ENCODE peak calls at places on chromosomes 11 and 22, in six cellular contexts. Y, B, Z, P, E and A are unnamed samples.

GRCh38 chr11:67303989-67304411 is 670 bp downstream of the SSH3 start:
- DNase-seq in E (no peak), B (no peak), P (no peak), Z (peak), Y (no peak), A (peak)

GRCh38 chr22:19065929-19066328 is 56.3 kb downstream of the DGCR2 start:
- DNase-seq in E (no peak), Y (no peak), Z (no peak), B (no peak), P (no peak), A (no peak)

GRCh38 chr11:27040302-27041115 is at the start of gene BBOX1:
- DNase-seq in Z (no peak), E (peak), P (no peak), B (no peak), Y (no peak), A (peak)

GRCh38 chr11:3855808-3856491 is 486 bp downstream of the STIM1 start:
- DNase-seq in P (no peak), Z (no peak), E (no peak), Y (peak), B (no peak), A (peak)

GRCh38 chr11:120515186-120515723 is 3.7 kb downstream of the GRIK4 start:
- DNase-seq in Z (peak), E (no peak), Y (no peak), P (no peak), B (no peak), A (no peak)

GRCh38 chr22:24379536-24379935 is 47.9 kb upstream of the ADORA2A start:
- DNase-seq in E (peak), P (no peak), B (no peak), Y (no peak), Z (no peak), A (peak)

GRCh38 chr11:65435981-65436411 is 13.4 kb downstream of the NEAT1 start:
- DNase-seq in Y (no peak), P (no peak), B (no peak), Z (no peak), E (no peak), A (no peak)

GRCh38 chr11:126416542-126417090 is 61.1 kb downstream of the ST3GAL4 start:
- DNase-seq in Y (peak), E (peak), Z (peak), B (peak), P (peak), A (peak)

GRCh38 chr11:107696140-107696539 is 15.7 kb downstream of the SLN start:
- DNase-seq in P (no peak), Y (no peak), Z (no peak), E (peak), B (no peak), A (peak)

GRCh38 chr11:62539238-62539925 is 7.2 kb downstream of the AHNAK start:
- DNase-seq in E (peak), Y (peak), P (no peak), B (no peak), Z (no peak), A (peak)

GRCh38 chr11:100923555-100923954 is 206.1 kb downstream of the PGR start:
- DNase-seq in B (no peak), P (no peak), Y (no peak), E (no peak), Z (no peak), A (peak)

GRCh38 chr22:39570665-39571064 is at the start of gene CACNA1I:
- DNase-seq in B (no peak), E (no peak), P (no peak), Z (no peak), Y (no peak), A (no peak)

GRCh38 chr11:10450451-10451398 is 4.3 kb upstream of the AMPD3 start:
- DNase-seq in Z (peak), E (peak), P (no peak), Y (peak), B (no peak), A (peak)

GRCh38 chr11:1218788-1219445 is 3.9 kb upstream of the MUC5B start:
- DNase-seq in E (no peak), B (no peak), Z (no peak), Y (no peak), P (no peak), A (no peak)

GRCh38 chr11:15208570-15209222 is 94.0 kb downstream of the INSC start:
- DNase-seq in Y (peak), B (peak), E (peak), Z (peak), P (no peak), A (peak)

GRCh38 chr11:61784506-61784805 is 7.9 kb downstream of the TMEM258 start:
- DNase-seq in P (no peak), Z (no peak), B (no peak), E (no peak), Y (no peak), A (no peak)

GRCh38 chr22:49710746-49711145 is 116.9 kb downstream of the BRD1 start:
- DNase-seq in B (no peak), E (no peak), Z (no peak), P (no peak), Y (no peak), A (no peak)

GRCh38 chr11:112163875-112164521 is at the start of gene IL18:
- DNase-seq in Z (no peak), Y (peak), E (peak), P (no peak), B (no peak), A (no peak)

GRCh38 chr11:32385998-32386397 is 49.3 kb downstream of the WT1 start:
- DNase-seq in Z (no peak), B (no peak), P (no peak), Y (no peak), E (peak), A (peak)

GRCh38 chr22:30926706-30927105 is 41.9 kb downstream of the MORC2 start:
- DNase-seq in Y (no peak), Z (no peak), E (no peak), P (no peak), B (no peak), A (no peak)

GRCh38 chr22:48185656-48186055 is 1423.2 kb downstream of the TBC1D22A start:
- DNase-seq in P (no peak), B (no peak), E (no peak), Z (no peak), Y (no peak), A (no peak)

GRCh38 chr11:123640677-123641494 is 13.5 kb downstream of the SCN3B start:
- DNase-seq in P (no peak), B (no peak), Z (peak), Y (peak), E (peak), A (peak)

GRCh38 chr11:62593434-62594044 is 2.2 kb upstream of the TUT1 start:
- DNase-seq in E (peak), B (peak), Z (peak), Y (peak), P (no peak), A (peak)

GRCh38 chr11:45333023-45333422 is 46.9 kb upstream of the SYT13 start:
- DNase-seq in Z (no peak), E (no peak), P (no peak), Y (no peak), B (no peak), A (no peak)

GRCh38 chr22:36913431-36914382 is at the start of gene CSF2RB:
- DNase-seq in Z (no peak), Y (peak), B (no peak), E (no peak), P (no peak), A (no peak)

GRCh38 chr11:20112291-20113146 is 47.8 kb downstream of the DBX1 start:
- DNase-seq in Y (peak), P (no peak), Z (no peak), E (peak), B (no peak), A (peak)

GRCh38 chr11:4610258-4610935 is 2.4 kb upstream of the TRIM68 start:
- DNase-seq in E (no peak), P (no peak), Y (no peak), Z (no peak), B (no peak), A (peak)

GRCh38 chr11:66008468-66009101 is 3.2 kb upstream of the CST6 start:
- DNase-seq in Y (no peak), Z (no peak), B (no peak), P (no peak), E (peak), A (no peak)

GRCh38 chr11:27452147-27452546 is 20.4 kb downstream of the LGR4 start:
- DNase-seq in Z (no peak), B (no peak), E (no peak), Y (no peak), P (no peak), A (no peak)

GRCh38 chr22:29011868-29012428 is 49.7 kb downstream of the C22orf31 start:
- DNase-seq in B (no peak), P (no peak), Y (no peak), E (no peak), Z (no peak), A (no peak)

GRCh38 chr11:129528296-129528695 is 152.6 kb downstream of the BARX2 start:
- DNase-seq in B (no peak), E (no peak), Y (no peak), Z (no peak), P (no peak), A (no peak)

GRCh38 chr11:67024410-67024809 is 1.5 kb downstream of the SYT12 start:
- DNase-seq in P (no peak), E (peak), Z (peak), Y (no peak), B (peak), A (no peak)

GRCh38 chr11:116930586-116930985 is 93.2 kb upstream of the APOA1 start:
- DNase-seq in Z (no peak), P (no peak), E (no peak), Y (no peak), B (no peak), A (no peak)

GRCh38 chr11:71476031-71476430 is 23.0 kb downstream of the NADSYN1 start:
- DNase-seq in P (no peak), Y (no peak), Z (no peak), E (no peak), B (no peak), A (no peak)

GRCh38 chr22:19759994-19760651 is 455 bp upstream of the TBX1 start:
- DNase-seq in Y (no peak), B (no peak), Z (no peak), P (no peak), E (no peak), A (no peak)

GRCh38 chr22:36701166-36701713 is 2.3 kb downstream of the CACNG2 start:
- DNase-seq in E (no peak), Z (no peak), Y (no peak), P (no peak), B (no peak), A (no peak)

GRCh38 chr11:32266611-32267010 is 168.7 kb downstream of the WT1 start:
- DNase-seq in E (no peak), Y (no peak), P (no peak), B (no peak), Z (no peak), A (no peak)